ENCODE peak calls at places on chromosomes 4 and X, in seven cellular contexts. J is Peyer's patch, C is adrenal gland, A is hepatocyte, T is pancreas, L is dorsolateral prefrontal cortex, H is fibroblast of lung. S is an unnamed sample.

GRCh38 chr4:114782842-114783595 is 184.4 kb downstream of the UGT8 start:
- DNase-seq in J (no peak), C (no peak), A (no peak), T (no peak), L (no peak), H (no peak), S (no peak)

GRCh38 chrX:40076750-40077149 is 21.0 kb downstream of the BCOR start:
- DNase-seq in J (no peak), C (no peak), A (no peak), T (no peak), L (no peak), H (no peak), S (no peak)

GRCh38 chrX:72126048-72126415 is 5.7 kb downstream of the RTL5 start:
- DNase-seq in J (no peak), C (no peak), A (no peak), T (peak; percentile 49), L (no peak), H (no peak), S (no peak)

GRCh38 chrX:14476169-14476568 is 53.2 kb upstream of the GLRA2 start:
- DNase-seq in J (no peak), C (no peak), A (peak; percentile 11), T (no peak), L (no peak), H (peak; percentile 39), S (no peak)

GRCh38 chrX:154840856-154841255 is 6.4 kb upstream of the SMIM9 start:
- DNase-seq in J (no peak), C (no peak), A (peak; percentile 23), T (no peak), L (no peak), H (peak; percentile 75), S (no peak)

GRCh38 chr4:78954048-78954666 is 14.9 kb upstream of the PAQR3 start:
- DNase-seq in J (no peak), C (no peak), A (peak; percentile 60), T (no peak), L (peak; percentile 19), H (peak; percentile 36), S (no peak)

GRCh38 chrX:24166078-24166477 is 16.5 kb downstream of the ZFX start:
- DNase-seq in J (no peak), C (no peak), A (no peak), T (no peak), L (no peak), H (no peak), S (no peak)

GRCh38 chr4:123813901-123814300 is 417.3 kb downstream of the SPRY1 start:
- DNase-seq in J (no peak), C (no peak), A (no peak), T (no peak), L (no peak), H (no peak), S (no peak)

GRCh38 chr4:17072483-17072882 is 174.0 kb upstream of the LDB2 start:
- DNase-seq in J (no peak), C (no peak), A (no peak), T (no peak), L (no peak), H (no peak), S (no peak)

GRCh38 chrX:69556094-69557011 is 52.2 kb downstream of the NALF2 start:
- DNase-seq in J (no peak), C (peak; percentile 82), A (peak; percentile 83), T (no peak), L (no peak), H (peak; percentile 26), S (no peak)

GRCh38 chrX:58025979-58026378 is 115.7 kb upstream of the ZXDA start:
- DNase-seq in J (no peak), C (peak; percentile 41), A (no peak), T (no peak), L (peak; percentile 14), H (peak; percentile 1), S (no peak)

GRCh38 chr4:5753766-5754528 is 42.9 kb downstream of the EVC start:
- DNase-seq in J (no peak), C (no peak), A (peak; percentile 19), T (no peak), L (no peak), H (peak; percentile 87), S (no peak)

GRCh38 chr4:2818351-2818939 is 25.2 kb upstream of the ADD1 start:
- DNase-seq in J (no peak), C (no peak), A (peak; percentile 42), T (no peak), L (no peak), H (no peak), S (no peak)

GRCh38 chr4:3267576-3268394 is 18.8 kb downstream of the MSANTD1 start:
- DNase-seq in J (no peak), C (no peak), A (peak; percentile 6), T (no peak), L (no peak), H (no peak), S (no peak)

GRCh38 chr4:21656832-21657231 is 291.7 kb downstream of the KCNIP4 start:
- DNase-seq in J (no peak), C (no peak), A (peak; percentile 12), T (no peak), L (no peak), H (peak; percentile 92), S (no peak)

GRCh38 chr4:2991243-2991642 is 27.9 kb downstream of the GRK4 start:
- DNase-seq in J (no peak), C (no peak), A (no peak), T (no peak), L (no peak), H (no peak), S (no peak)

GRCh38 chr4:183996868-183997267 is 91.8 kb downstream of the STOX2 start:
- DNase-seq in J (no peak), C (no peak), A (no peak), T (no peak), L (no peak), H (peak; percentile 56), S (no peak)

GRCh38 chr4:118888666-118889312 is at the start of gene SYNPO2:
- DNase-seq in J (peak; percentile 72), C (peak; percentile 66), A (peak; percentile 83), T (peak; percentile 74), L (peak; percentile 70), H (peak; percentile 84), S (peak; percentile 94)

GRCh38 chr4:21512351-21512750 is 436.2 kb downstream of the KCNIP4 start:
- DNase-seq in J (no peak), C (peak; percentile 21), A (peak; percentile 64), T (no peak), L (no peak), H (peak; percentile 69), S (no peak)

GRCh38 chrX:153626025-153626633 is 20.9 kb upstream of the DUSP9 start:
- DNase-seq in J (no peak), C (no peak), A (no peak), T (no peak), L (no peak), H (no peak), S (peak; percentile 0)

GRCh38 chr4:57077550-57078311 is 32.5 kb downstream of the IGFBP7 start:
- DNase-seq in J (no peak), C (no peak), A (no peak), T (no peak), L (no peak), H (no peak), S (no peak)

GRCh38 chr4:76251448-76252270 is at the start of gene FAM47E:
- DNase-seq in J (peak; percentile 94), C (peak; percentile 80), A (peak; percentile 90), T (peak; percentile 91), L (peak; percentile 76), H (peak; percentile 15), S (peak; percentile 83)

GRCh38 chrX:42577936-42578335 is 200.0 kb downstream of the PPP1R2C start:
- DNase-seq in J (no peak), C (no peak), A (peak; percentile 53), T (no peak), L (no peak), H (no peak), S (no peak)
- H3K4me3 ChIP-seq in J (no peak overlapping the region), C (no peak overlapping the region), A (no peak overlapping the region), T (no peak overlapping the region), L (no peak overlapping the region), H (no peak overlapping the region), S (no peak overlapping the region)

DNA sequence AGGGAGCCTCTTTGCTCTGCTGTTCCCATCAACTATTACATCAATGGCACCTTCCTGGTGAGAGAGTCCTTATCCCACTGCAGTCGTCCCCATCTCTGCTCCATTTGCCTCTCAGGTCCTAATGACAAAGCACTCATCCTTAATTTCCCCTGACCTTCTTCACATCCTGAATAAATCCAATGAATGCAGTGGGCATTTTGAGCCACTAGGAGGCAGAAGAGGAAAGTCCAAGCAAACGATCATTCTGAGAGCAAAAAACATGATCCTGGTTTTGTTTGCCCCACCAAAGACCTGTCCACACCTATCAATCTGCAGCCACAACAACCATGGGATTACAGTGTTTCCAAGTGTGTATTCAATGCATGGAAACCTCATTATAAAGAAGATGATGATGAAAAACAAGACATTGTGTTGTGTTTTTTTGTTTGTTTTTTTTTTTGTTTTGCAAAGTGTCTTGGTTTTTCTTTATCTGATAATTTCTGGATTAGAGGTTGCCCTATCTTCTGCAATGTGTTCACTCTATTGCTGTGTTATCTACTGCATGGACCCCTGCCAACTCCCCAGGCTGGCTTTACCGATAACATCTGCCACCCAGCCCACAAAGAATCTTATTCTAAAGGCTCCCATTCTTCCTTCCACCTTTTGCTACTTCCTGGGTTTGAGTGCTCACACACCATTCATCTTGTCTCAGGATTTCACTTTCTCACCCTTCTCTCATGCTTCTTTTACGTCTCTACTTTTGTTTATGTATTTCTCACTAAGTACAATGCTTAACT is 207.2 kb downstream of the NLGN4X start:
- DNase-seq in J (no peak), C (peak; percentile 47), A (peak; percentile 52), T (no peak), L (peak; percentile 56), H (no peak), S (no peak)
- H3K27ac ChIP-seq in J (no peak overlapping the region), C (no peak overlapping the region), A (no peak overlapping the region), T (no peak overlapping the region), L (no peak overlapping the region), H (no peak overlapping the region), S (no peak overlapping the region)

GRCh38 chrX:108138814-108139213 is 47.2 kb downstream of the ATG4A start:
- DNase-seq in J (no peak), C (no peak), A (no peak), T (no peak), L (no peak), H (no peak), S (no peak)

GRCh38 chrX:108134724-108135123 is 43.1 kb downstream of the ATG4A start:
- DNase-seq in J (no peak), C (no peak), A (no peak), T (no peak), L (no peak), H (no peak), S (no peak)

GRCh38 chrX:108139303-108139702 is 47.7 kb downstream of the ATG4A start:
- DNase-seq in J (no peak), C (no peak), A (no peak), T (no peak), L (no peak), H (peak; percentile 5), S (no peak)
- TF ChIP-seq CTCF in J (no peak), C (peak; percentile 31), A (peak; percentile 18), T (no peak), L (peak; percentile 44), H (peak; percentile 32), S (no peak)

DNA sequence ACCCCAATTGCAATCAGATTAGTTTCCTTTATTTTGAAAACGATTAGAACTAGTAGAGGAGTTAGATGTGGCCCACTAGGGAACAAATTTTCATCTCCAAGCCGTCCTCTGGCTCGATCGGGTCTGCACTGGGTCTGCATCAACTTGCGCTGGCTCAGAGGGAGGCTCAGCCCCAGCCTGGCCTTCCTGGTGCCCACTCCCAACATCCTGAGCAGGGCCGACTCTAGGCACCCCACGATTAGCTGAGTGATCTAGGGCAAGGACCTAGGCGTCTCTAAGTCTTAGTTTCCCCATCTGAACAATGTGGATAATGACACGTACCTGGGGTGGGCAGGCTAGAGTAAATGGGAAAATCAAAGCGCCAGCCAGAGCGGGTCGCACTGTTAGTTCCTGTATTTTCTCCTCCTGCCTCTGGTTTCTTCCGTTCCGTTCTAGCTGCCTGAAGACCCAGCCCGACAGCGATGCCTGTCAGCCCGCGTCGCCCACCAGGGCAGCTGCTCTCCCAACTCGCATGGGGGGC is 7.7 kb upstream of the HAND2 start:
- DNase-seq in J (no peak), C (no peak), A (no peak), T (no peak), L (no peak), H (no peak), S (no peak)
- H3K4me3 ChIP-seq in J (peak overlapping the region; percentile 21), C (peak overlapping the region; percentile 46), A (peak overlapping the region; percentile 15), T (peak overlapping the region; percentile 25), L (peak overlapping the region; percentile 14), H (no peak overlapping the region), S (peak overlapping the region; percentile 54)